ENCODE peak calls at places on chromosomes 11 and 22, in six cellular contexts. One of them, this sample, is unnamed.

GRCh38 chr11:122261546-122261945 is 145.5 kb upstream of the BLID start:
- DNase-seq in esophagus squamous epithelium: no peak
- DNase-seq in cardiac muscle cell: no peak
- DNase-seq in ascending aorta: no peak
- DNase-seq in heart right ventricle: no peak
- DNase-seq in PC-3: peak
- DNase-seq in this sample: no peak

GRCh38 chr11:132638421-132638820 is 893.9 kb downstream of the OPCML start:
- DNase-seq in esophagus squamous epithelium: no peak
- DNase-seq in cardiac muscle cell: no peak
- DNase-seq in ascending aorta: no peak
- DNase-seq in heart right ventricle: no peak
- DNase-seq in PC-3: no peak
- DNase-seq in this sample: no peak

GRCh38 chr11:84549221-84549620 is 1077.9 kb downstream of the DLG2 start:
- DNase-seq in esophagus squamous epithelium: no peak
- DNase-seq in cardiac muscle cell: no peak
- DNase-seq in ascending aorta: no peak
- DNase-seq in heart right ventricle: no peak
- DNase-seq in PC-3: no peak
- DNase-seq in this sample: no peak

GRCh38 chr11:100719809-100720221 is 32.7 kb downstream of the ARHGAP42 start:
- DNase-seq in esophagus squamous epithelium: no peak
- DNase-seq in cardiac muscle cell: peak
- DNase-seq in ascending aorta: no peak
- DNase-seq in heart right ventricle: peak
- DNase-seq in PC-3: peak
- DNase-seq in this sample: no peak

GRCh38 chr22:21734540-21735197 is 925 bp downstream of the YPEL1 start:
- DNase-seq in esophagus squamous epithelium: no peak
- DNase-seq in cardiac muscle cell: no peak
- DNase-seq in ascending aorta: no peak
- DNase-seq in heart right ventricle: no peak
- DNase-seq in PC-3: no peak
- DNase-seq in this sample: no peak

GRCh38 chr11:34449013-34449412 is 10.3 kb downstream of the CAT start:
- DNase-seq in esophagus squamous epithelium: no peak
- DNase-seq in cardiac muscle cell: peak
- DNase-seq in ascending aorta: no peak
- DNase-seq in heart right ventricle: no peak
- DNase-seq in PC-3: no peak
- DNase-seq in this sample: no peak

GRCh38 chr11:59560290-59560701 is 49.0 kb downstream of the OR4D9 start:
- DNase-seq in esophagus squamous epithelium: no peak
- DNase-seq in cardiac muscle cell: peak
- DNase-seq in ascending aorta: no peak
- DNase-seq in heart right ventricle: peak
- DNase-seq in PC-3: peak
- DNase-seq in this sample: no peak

GRCh38 chr11:8777907-8778767 is 95.5 kb downstream of the RPL27A start:
- DNase-seq in esophagus squamous epithelium: no peak
- DNase-seq in cardiac muscle cell: no peak
- DNase-seq in ascending aorta: no peak
- DNase-seq in heart right ventricle: peak
- DNase-seq in PC-3: no peak
- DNase-seq in this sample: peak

GRCh38 chr22:20606041-20606783 is 98.8 kb downstream of the MED15 start:
- DNase-seq in esophagus squamous epithelium: no peak
- DNase-seq in cardiac muscle cell: peak
- DNase-seq in ascending aorta: no peak
- DNase-seq in heart right ventricle: peak
- DNase-seq in PC-3: peak
- DNase-seq in this sample: no peak

GRCh38 chr11:67599149-67599548 is 7.6 kb upstream of the NDUFV1 start:
- DNase-seq in esophagus squamous epithelium: no peak
- DNase-seq in cardiac muscle cell: no peak
- DNase-seq in ascending aorta: no peak
- DNase-seq in heart right ventricle: no peak
- DNase-seq in PC-3: no peak
- DNase-seq in this sample: no peak

GRCh38 chr11:114070464-114071139 is 11.1 kb downstream of the ZBTB16 start:
- DNase-seq in esophagus squamous epithelium: no peak
- DNase-seq in cardiac muscle cell: no peak
- DNase-seq in ascending aorta: no peak
- DNase-seq in heart right ventricle: no peak
- DNase-seq in PC-3: no peak
- DNase-seq in this sample: no peak

GRCh38 chr22:48941903-48942625 is 885.6 kb downstream of the BRD1 start:
- DNase-seq in esophagus squamous epithelium: no peak
- DNase-seq in cardiac muscle cell: no peak
- DNase-seq in ascending aorta: no peak
- DNase-seq in heart right ventricle: no peak
- DNase-seq in PC-3: no peak
- DNase-seq in this sample: no peak

GRCh38 chr11:92969634-92970347 is at the start of gene MTNR1B:
- DNase-seq in esophagus squamous epithelium: no peak
- DNase-seq in cardiac muscle cell: no peak
- DNase-seq in ascending aorta: no peak
- DNase-seq in heart right ventricle: no peak
- DNase-seq in PC-3: no peak
- DNase-seq in this sample: no peak

GRCh38 chr11:72075109-72075508 is 5.2 kb downstream of the NUMA1 start:
- DNase-seq in esophagus squamous epithelium: no peak
- DNase-seq in cardiac muscle cell: peak
- DNase-seq in ascending aorta: no peak
- DNase-seq in heart right ventricle: no peak
- DNase-seq in PC-3: no peak
- DNase-seq in this sample: no peak

GRCh38 chr11:84902445-84902844 is 724.7 kb downstream of the DLG2 start:
- DNase-seq in esophagus squamous epithelium: no peak
- DNase-seq in cardiac muscle cell: no peak
- DNase-seq in ascending aorta: no peak
- DNase-seq in heart right ventricle: peak
- DNase-seq in PC-3: no peak
- DNase-seq in this sample: no peak

GRCh38 chr22:50719814-50720300 is 18.1 kb upstream of the ACR start:
- DNase-seq in esophagus squamous epithelium: no peak
- DNase-seq in cardiac muscle cell: no peak
- DNase-seq in ascending aorta: no peak
- DNase-seq in heart right ventricle: no peak
- DNase-seq in PC-3: no peak
- DNase-seq in this sample: no peak

GRCh38 chr11:35540526-35540925 is 15.1 kb upstream of the PAMR1 start:
- DNase-seq in esophagus squamous epithelium: no peak
- DNase-seq in cardiac muscle cell: peak
- DNase-seq in ascending aorta: no peak
- DNase-seq in heart right ventricle: no peak
- DNase-seq in PC-3: no peak
- DNase-seq in this sample: no peak

GRCh38 chr11:87006035-87006434 is 31.7 kb upstream of the TMEM135 start:
- DNase-seq in esophagus squamous epithelium: no peak
- DNase-seq in cardiac muscle cell: no peak
- DNase-seq in ascending aorta: no peak
- DNase-seq in heart right ventricle: no peak
- DNase-seq in PC-3: peak
- DNase-seq in this sample: no peak

GRCh38 chr11:73195191-73196007 is 22.7 kb upstream of the P2RY2 start:
- DNase-seq in esophagus squamous epithelium: no peak
- DNase-seq in cardiac muscle cell: no peak
- DNase-seq in ascending aorta: no peak
- DNase-seq in heart right ventricle: no peak
- DNase-seq in PC-3: peak
- DNase-seq in this sample: no peak

GRCh38 chr22:32665676-32666075 is 135.8 kb upstream of the TIMP3 start:
- DNase-seq in esophagus squamous epithelium: no peak
- DNase-seq in cardiac muscle cell: no peak
- DNase-seq in ascending aorta: no peak
- DNase-seq in heart right ventricle: no peak
- DNase-seq in PC-3: no peak
- DNase-seq in this sample: no peak

GRCh38 chr22:36541831-36542391 is 12.9 kb upstream of the EIF3D start:
- DNase-seq in esophagus squamous epithelium: no peak
- DNase-seq in cardiac muscle cell: peak
- DNase-seq in ascending aorta: no peak
- DNase-seq in heart right ventricle: no peak
- DNase-seq in PC-3: peak
- DNase-seq in this sample: no peak

GRCh38 chr22:46450931-46451660 is 86.3 kb downstream of the CELSR1 start:
- DNase-seq in esophagus squamous epithelium: no peak
- DNase-seq in cardiac muscle cell: no peak
- DNase-seq in ascending aorta: no peak
- DNase-seq in heart right ventricle: no peak
- DNase-seq in PC-3: peak
- DNase-seq in this sample: no peak
- H3K27ac ChIP-seq in esophagus squamous epithelium: peak
- H3K27ac ChIP-seq in cardiac muscle cell: no peak
- H3K27ac ChIP-seq in ascending aorta: no peak
- H3K27ac ChIP-seq in heart right ventricle: no peak
- H3K27ac ChIP-seq in PC-3: peak
- H3K27ac ChIP-seq in this sample: no peak

GRCh38 chr11:12871251-12871650 is 137.9 kb upstream of the RASSF10 start:
- DNase-seq in esophagus squamous epithelium: no peak
- DNase-seq in cardiac muscle cell: no peak
- DNase-seq in ascending aorta: no peak
- DNase-seq in heart right ventricle: no peak
- DNase-seq in PC-3: no peak
- DNase-seq in this sample: no peak
- H3K27ac ChIP-seq in esophagus squamous epithelium: no peak
- H3K27ac ChIP-seq in cardiac muscle cell: no peak
- H3K27ac ChIP-seq in ascending aorta: no peak
- H3K27ac ChIP-seq in heart right ventricle: no peak
- H3K27ac ChIP-seq in PC-3: no peak
- H3K27ac ChIP-seq in this sample: no peak

DNA sequence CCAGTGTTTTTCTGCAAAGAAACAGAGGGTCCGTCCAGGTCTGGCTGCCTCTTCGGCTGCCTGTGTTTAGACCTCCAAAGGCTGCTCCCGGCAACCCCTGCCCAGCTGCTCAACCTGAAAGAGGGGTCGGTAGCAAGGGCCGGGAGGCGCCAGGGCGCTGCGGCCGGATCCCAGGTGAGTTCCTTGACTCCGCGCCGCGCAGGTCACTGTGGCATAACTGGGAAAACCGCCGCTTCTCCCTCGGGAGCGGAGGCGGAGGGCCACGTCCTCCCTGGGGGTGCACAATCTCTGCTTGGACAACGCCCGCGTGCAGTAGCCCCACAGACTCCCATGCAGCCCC is 1.0 kb upstream of the BRSK2 start:
- DNase-seq in esophagus squamous epithelium: no peak
- DNase-seq in cardiac muscle cell: no peak
- DNase-seq in ascending aorta: no peak
- DNase-seq in heart right ventricle: no peak
- DNase-seq in PC-3: no peak
- DNase-seq in this sample: no peak
- H3K27ac ChIP-seq in esophagus squamous epithelium: no peak
- H3K27ac ChIP-seq in cardiac muscle cell: no peak
- H3K27ac ChIP-seq in ascending aorta: no peak
- H3K27ac ChIP-seq in heart right ventricle: no peak
- H3K27ac ChIP-seq in PC-3: no peak
- H3K27ac ChIP-seq in this sample: no peak

GRCh38 chr11:128516467-128516778 is 70.9 kb downstream of the ETS1 start:
- DNase-seq in esophagus squamous epithelium: no peak
- DNase-seq in cardiac muscle cell: no peak
- DNase-seq in ascending aorta: no peak
- DNase-seq in heart right ventricle: no peak
- DNase-seq in PC-3: no peak
- DNase-seq in this sample: no peak

GRCh38 chr11:128516886-128517285 is 70.5 kb downstream of the ETS1 start:
- DNase-seq in esophagus squamous epithelium: no peak
- DNase-seq in cardiac muscle cell: no peak
- DNase-seq in ascending aorta: no peak
- DNase-seq in heart right ventricle: no peak
- DNase-seq in PC-3: no peak
- DNase-seq in this sample: no peak

GRCh38 chr11:128515086-128515485 is 72.3 kb downstream of the ETS1 start:
- DNase-seq in esophagus squamous epithelium: no peak
- DNase-seq in cardiac muscle cell: no peak
- DNase-seq in ascending aorta: no peak
- DNase-seq in heart right ventricle: no peak
- DNase-seq in PC-3: no peak
- DNase-seq in this sample: no peak

GRCh38 chr11:128517457-128518230 is 69.7 kb downstream of the ETS1 start:
- DNase-seq in esophagus squamous epithelium: no peak
- DNase-seq in cardiac muscle cell: peak
- DNase-seq in ascending aorta: no peak
- DNase-seq in heart right ventricle: no peak
- DNase-seq in PC-3: peak
- DNase-seq in this sample: no peak

GRCh38 chr11:128515766-128516466 is 71.4 kb downstream of the ETS1 start:
- DNase-seq in esophagus squamous epithelium: no peak
- DNase-seq in cardiac muscle cell: no peak
- DNase-seq in ascending aorta: no peak
- DNase-seq in heart right ventricle: no peak
- DNase-seq in PC-3: no peak
- DNase-seq in this sample: no peak
- H3K27ac ChIP-seq in esophagus squamous epithelium: peak
- H3K27ac ChIP-seq in cardiac muscle cell: no peak
- H3K27ac ChIP-seq in ascending aorta: no peak
- H3K27ac ChIP-seq in heart right ventricle: peak
- H3K27ac ChIP-seq in PC-3: no peak
- H3K27ac ChIP-seq in this sample: peak

GRCh38 chr11:32829157-32829679 is 509 bp upstream of the PRRG4 start:
- DNase-seq in esophagus squamous epithelium: no peak
- DNase-seq in cardiac muscle cell: no peak
- DNase-seq in ascending aorta: no peak
- DNase-seq in heart right ventricle: no peak
- DNase-seq in PC-3: peak
- DNase-seq in this sample: no peak

GRCh38 chr11:32831241-32831640 is 1.5 kb downstream of the PRRG4 start:
- DNase-seq in esophagus squamous epithelium: no peak
- DNase-seq in cardiac muscle cell: no peak
- DNase-seq in ascending aorta: no peak
- DNase-seq in heart right ventricle: no peak
- DNase-seq in PC-3: no peak
- DNase-seq in this sample: no peak

GRCh38 chr11:32830413-32830738 is 649 bp downstream of the PRRG4 start:
- DNase-seq in esophagus squamous epithelium: no peak
- DNase-seq in cardiac muscle cell: peak
- DNase-seq in ascending aorta: no peak
- DNase-seq in heart right ventricle: no peak
- DNase-seq in PC-3: peak
- DNase-seq in this sample: no peak

GRCh38 chr11:32830796-32831195 is 1.1 kb downstream of the PRRG4 start:
- DNase-seq in esophagus squamous epithelium: no peak
- DNase-seq in cardiac muscle cell: no peak
- DNase-seq in ascending aorta: no peak
- DNase-seq in heart right ventricle: no peak
- DNase-seq in PC-3: no peak
- DNase-seq in this sample: no peak

GRCh38 chr11:32829680-32830412 is at the start of gene PRRG4:
- DNase-seq in esophagus squamous epithelium: no peak
- DNase-seq in cardiac muscle cell: peak
- DNase-seq in ascending aorta: peak
- DNase-seq in heart right ventricle: peak
- DNase-seq in PC-3: peak
- DNase-seq in this sample: peak
- H3K27ac ChIP-seq in esophagus squamous epithelium: peak
- H3K27ac ChIP-seq in cardiac muscle cell: no peak
- H3K27ac ChIP-seq in ascending aorta: no peak
- H3K27ac ChIP-seq in heart right ventricle: no peak
- H3K27ac ChIP-seq in PC-3: peak
- H3K27ac ChIP-seq in this sample: peak

This sample was measured in left ventricle myocardium inferior.